ENCODE peak calls at places on chromosomes 1 and 21, in ten cellular contexts. One of them, this sample, is unnamed.

GRCh38 chr1:231940721-231941120 is 314.1 kb downstream of the DISC1 start:
- DNase-seq in A549: no peak
- DNase-seq in BE2C: no peak
- DNase-seq in HFFc6: no peak
- DNase-seq in heart right ventricle: no peak
- DNase-seq in neural progenitor cell: no peak
- DNase-seq in lung: no peak
- DNase-seq in body of pancreas: no peak
- DNase-seq in neural crest cell: no peak
- DNase-seq in HFF-Myc: no peak
- DNase-seq in this sample: no peak

GRCh38 chr1:115184951-115185331 is 95.6 kb upstream of the TSPAN2 start:
- DNase-seq in A549: no peak
- DNase-seq in BE2C: no peak
- DNase-seq in HFFc6: peak
- DNase-seq in heart right ventricle: peak
- DNase-seq in neural progenitor cell: no peak
- DNase-seq in lung: no peak
- DNase-seq in body of pancreas: no peak
- DNase-seq in neural crest cell: no peak
- DNase-seq in HFF-Myc: no peak
- DNase-seq in this sample: no peak

GRCh38 chr21:28332796-28333195 is 659.9 kb downstream of the LTN1 start:
- DNase-seq in A549: no peak
- DNase-seq in BE2C: no peak
- DNase-seq in HFFc6: no peak
- DNase-seq in heart right ventricle: no peak
- DNase-seq in neural progenitor cell: no peak
- DNase-seq in lung: no peak
- DNase-seq in body of pancreas: no peak
- DNase-seq in neural crest cell: no peak
- DNase-seq in HFF-Myc: no peak
- DNase-seq in this sample: no peak

GRCh38 chr1:53123462-53124129 is 18.8 kb downstream of the SLC1A7 start:
- DNase-seq in A549: no peak
- DNase-seq in BE2C: no peak
- DNase-seq in HFFc6: no peak
- DNase-seq in heart right ventricle: peak
- DNase-seq in neural progenitor cell: no peak
- DNase-seq in lung: no peak
- DNase-seq in body of pancreas: peak
- DNase-seq in neural crest cell: no peak
- DNase-seq in HFF-Myc: no peak
- DNase-seq in this sample: no peak

GRCh38 chr1:45679123-45679522 is 7.2 kb downstream of the GPBP1L1 start:
- DNase-seq in A549: no peak
- DNase-seq in BE2C: no peak
- DNase-seq in HFFc6: no peak
- DNase-seq in heart right ventricle: no peak
- DNase-seq in neural progenitor cell: no peak
- DNase-seq in lung: no peak
- DNase-seq in body of pancreas: peak
- DNase-seq in neural crest cell: no peak
- DNase-seq in HFF-Myc: no peak
- DNase-seq in this sample: no peak

GRCh38 chr1:242205622-242206489 is 207.0 kb upstream of the MAP1LC3C start:
- DNase-seq in A549: no peak
- DNase-seq in BE2C: peak
- DNase-seq in HFFc6: no peak
- DNase-seq in heart right ventricle: no peak
- DNase-seq in neural progenitor cell: no peak
- DNase-seq in lung: no peak
- DNase-seq in body of pancreas: no peak
- DNase-seq in neural crest cell: no peak
- DNase-seq in HFF-Myc: no peak
- DNase-seq in this sample: no peak

GRCh38 chr1:9792156-9793042 is 31.4 kb downstream of the CLSTN1 start:
- DNase-seq in A549: no peak
- DNase-seq in BE2C: peak
- DNase-seq in HFFc6: no peak
- DNase-seq in heart right ventricle: no peak
- DNase-seq in neural progenitor cell: no peak
- DNase-seq in lung: no peak
- DNase-seq in body of pancreas: peak
- DNase-seq in neural crest cell: no peak
- DNase-seq in HFF-Myc: no peak
- DNase-seq in this sample: no peak

GRCh38 chr1:26164036-26164927 is 4.5 kb downstream of the C1orf232 start:
- DNase-seq in A549: peak
- DNase-seq in BE2C: peak
- DNase-seq in HFFc6: no peak
- DNase-seq in heart right ventricle: peak
- DNase-seq in neural progenitor cell: peak
- DNase-seq in lung: no peak
- DNase-seq in body of pancreas: peak
- DNase-seq in neural crest cell: peak
- DNase-seq in HFF-Myc: no peak
- DNase-seq in this sample: peak

GRCh38 chr1:185170291-185170848 is 13.4 kb downstream of the SWT1 start:
- DNase-seq in A549: peak
- DNase-seq in BE2C: peak
- DNase-seq in HFFc6: peak
- DNase-seq in heart right ventricle: peak
- DNase-seq in neural progenitor cell: peak
- DNase-seq in lung: no peak
- DNase-seq in body of pancreas: peak
- DNase-seq in neural crest cell: peak
- DNase-seq in HFF-Myc: peak
- DNase-seq in this sample: no peak

GRCh38 chr1:50176563-50176885 is 67.8 kb downstream of the ELAVL4 start:
- DNase-seq in A549: no peak
- DNase-seq in BE2C: no peak
- DNase-seq in HFFc6: no peak
- DNase-seq in heart right ventricle: no peak
- DNase-seq in neural progenitor cell: no peak
- DNase-seq in lung: no peak
- DNase-seq in body of pancreas: no peak
- DNase-seq in neural crest cell: no peak
- DNase-seq in HFF-Myc: no peak
- DNase-seq in this sample: no peak

GRCh38 chr1:167430134-167430848 is 88.0 kb downstream of the CD247 start:
- DNase-seq in A549: no peak
- DNase-seq in BE2C: no peak
- DNase-seq in HFFc6: no peak
- DNase-seq in heart right ventricle: no peak
- DNase-seq in neural progenitor cell: no peak
- DNase-seq in lung: no peak
- DNase-seq in body of pancreas: no peak
- DNase-seq in neural crest cell: no peak
- DNase-seq in HFF-Myc: no peak
- DNase-seq in this sample: no peak

GRCh38 chr21:24045775-24046215 is 1561.5 kb downstream of the MRPL39 start:
- DNase-seq in A549: no peak
- DNase-seq in BE2C: peak
- DNase-seq in HFFc6: peak
- DNase-seq in heart right ventricle: peak
- DNase-seq in neural progenitor cell: peak
- DNase-seq in lung: peak
- DNase-seq in body of pancreas: peak
- DNase-seq in neural crest cell: peak
- DNase-seq in HFF-Myc: peak
- DNase-seq in this sample: no peak
- TF ChIP-seq CTCF in A549: no peak
- TF ChIP-seq CTCF in BE2C: peak
- TF ChIP-seq CTCF in HFFc6: peak
- TF ChIP-seq CTCF in heart right ventricle: peak
- TF ChIP-seq CTCF in neural progenitor cell: peak
- TF ChIP-seq CTCF in lung: peak
- TF ChIP-seq CTCF in body of pancreas: no peak
- TF ChIP-seq CTCF in neural crest cell: peak
- TF ChIP-seq CTCF in HFF-Myc: no peak
- TF ChIP-seq CTCF in this sample: no peak

GRCh38 chr1:42332877-42333276 is 2.2 kb downstream of the FOXJ3 start:
- DNase-seq in A549: no peak
- DNase-seq in BE2C: no peak
- DNase-seq in HFFc6: no peak
- DNase-seq in heart right ventricle: no peak
- DNase-seq in neural progenitor cell: no peak
- DNase-seq in lung: no peak
- DNase-seq in body of pancreas: no peak
- DNase-seq in neural crest cell: no peak
- DNase-seq in HFF-Myc: no peak
- DNase-seq in this sample: no peak

GRCh38 chr1:42334240-42335049 is 590 bp downstream of the FOXJ3 start:
- DNase-seq in A549: peak
- DNase-seq in BE2C: peak
- DNase-seq in HFFc6: peak
- DNase-seq in heart right ventricle: peak
- DNase-seq in neural progenitor cell: peak
- DNase-seq in lung: peak
- DNase-seq in body of pancreas: peak
- DNase-seq in neural crest cell: peak
- DNase-seq in HFF-Myc: no peak
- DNase-seq in this sample: peak

GRCh38 chr1:42335809-42336518 is 929 bp upstream of the FOXJ3 start:
- DNase-seq in A549: peak
- DNase-seq in BE2C: no peak
- DNase-seq in HFFc6: peak
- DNase-seq in heart right ventricle: no peak
- DNase-seq in neural progenitor cell: no peak
- DNase-seq in lung: peak
- DNase-seq in body of pancreas: peak
- DNase-seq in neural crest cell: no peak
- DNase-seq in HFF-Myc: no peak
- DNase-seq in this sample: no peak

GRCh38 chr1:42335050-42335808 is at the start of gene FOXJ3:
- DNase-seq in A549: peak
- DNase-seq in BE2C: peak
- DNase-seq in HFFc6: peak
- DNase-seq in heart right ventricle: peak
- DNase-seq in neural progenitor cell: peak
- DNase-seq in lung: peak
- DNase-seq in body of pancreas: peak
- DNase-seq in neural crest cell: peak
- DNase-seq in HFF-Myc: peak
- DNase-seq in this sample: peak

GRCh38 chr1:42333662-42334239 is 1.3 kb downstream of the FOXJ3 start:
- DNase-seq in A549: no peak
- DNase-seq in BE2C: no peak
- DNase-seq in HFFc6: no peak
- DNase-seq in heart right ventricle: no peak
- DNase-seq in neural progenitor cell: peak
- DNase-seq in lung: no peak
- DNase-seq in body of pancreas: no peak
- DNase-seq in neural crest cell: no peak
- DNase-seq in HFF-Myc: no peak
- DNase-seq in this sample: no peak
- TF ChIP-seq CTCF in A549: no peak
- TF ChIP-seq CTCF in BE2C: no peak
- TF ChIP-seq CTCF in HFFc6: no peak
- TF ChIP-seq CTCF in heart right ventricle: no peak
- TF ChIP-seq CTCF in neural progenitor cell: no peak
- TF ChIP-seq CTCF in lung: no peak
- TF ChIP-seq CTCF in body of pancreas: peak
- TF ChIP-seq CTCF in neural crest cell: no peak
- TF ChIP-seq CTCF in HFF-Myc: no peak
- TF ChIP-seq CTCF in this sample: no peak

DNA sequence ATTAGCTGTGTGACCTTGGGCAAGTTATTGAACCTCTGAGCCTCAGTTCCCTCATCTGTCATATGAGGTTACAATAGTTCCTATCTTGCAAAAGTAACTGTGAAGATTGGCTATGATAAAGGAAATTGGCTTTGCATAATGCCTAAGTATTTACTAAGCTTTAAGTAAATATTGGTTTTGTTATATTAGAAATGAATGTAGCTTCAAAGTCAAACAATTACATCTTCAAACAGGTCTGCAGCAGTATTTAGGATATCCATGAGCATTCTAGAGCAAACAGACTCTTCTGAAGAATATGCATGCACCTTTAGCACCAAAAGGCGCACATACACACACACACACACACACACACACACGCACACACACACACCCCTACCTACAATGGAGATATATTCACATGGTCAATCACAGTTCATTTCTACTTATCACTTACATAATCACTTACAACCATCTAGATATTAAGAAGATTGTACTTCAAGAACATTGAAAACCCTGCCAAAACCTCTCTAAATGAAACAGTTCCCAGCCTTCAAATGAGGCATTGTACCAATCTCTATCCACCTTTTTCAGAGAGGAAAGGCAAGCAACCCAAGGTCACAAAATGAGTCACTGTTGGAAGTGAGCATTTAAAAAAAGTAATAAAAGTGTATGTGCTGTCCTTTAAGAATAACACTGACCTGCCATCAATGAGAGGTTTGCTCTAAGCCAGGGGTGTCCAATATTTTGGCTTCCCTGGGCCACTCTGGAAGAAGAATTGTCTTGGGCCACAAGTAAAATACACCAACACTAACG is 13.4 kb upstream of the FAM43B start:
- DNase-seq in A549: no peak
- DNase-seq in BE2C: no peak
- DNase-seq in HFFc6: no peak
- DNase-seq in heart right ventricle: no peak
- DNase-seq in neural progenitor cell: no peak
- DNase-seq in lung: no peak
- DNase-seq in body of pancreas: no peak
- DNase-seq in neural crest cell: no peak
- DNase-seq in HFF-Myc: no peak
- DNase-seq in this sample: no peak
- TF ChIP-seq CTCF in A549: no peak
- TF ChIP-seq CTCF in BE2C: no peak
- TF ChIP-seq CTCF in HFFc6: no peak
- TF ChIP-seq CTCF in heart right ventricle: no peak
- TF ChIP-seq CTCF in neural progenitor cell: no peak
- TF ChIP-seq CTCF in lung: no peak
- TF ChIP-seq CTCF in body of pancreas: no peak
- TF ChIP-seq CTCF in neural crest cell: no peak
- TF ChIP-seq CTCF in HFF-Myc: no peak
- TF ChIP-seq CTCF in this sample: no peak

GRCh38 chr1:213987876-213988638 is at the start of gene PROX1:
- DNase-seq in A549: peak
- DNase-seq in BE2C: peak
- DNase-seq in HFFc6: peak
- DNase-seq in heart right ventricle: peak
- DNase-seq in neural progenitor cell: peak
- DNase-seq in lung: peak
- DNase-seq in body of pancreas: peak
- DNase-seq in neural crest cell: peak
- DNase-seq in HFF-Myc: peak
- DNase-seq in this sample: no peak
- TF ChIP-seq CTCF in A549: no peak
- TF ChIP-seq CTCF in BE2C: no peak
- TF ChIP-seq CTCF in HFFc6: no peak
- TF ChIP-seq CTCF in heart right ventricle: no peak
- TF ChIP-seq CTCF in neural progenitor cell: peak
- TF ChIP-seq CTCF in lung: no peak
- TF ChIP-seq CTCF in body of pancreas: peak
- TF ChIP-seq CTCF in neural crest cell: peak
- TF ChIP-seq CTCF in HFF-Myc: no peak
- TF ChIP-seq CTCF in this sample: peak

This sample was measured in chondrocyte.